ENCODE peak calls at places on chromosomes 4 and X, in ten cellular contexts. H is activated T-helper 9 cell treated with anti-CD3 and anti-CD28 coated beads, Interleukin-2, amount 50 U/mL, for 16 hours; N is GM13977; M is foreskin fibroblast; A is activated CD4-positive, alpha-beta T cell treated with anti-CD3 and anti-CD28 coated beads for 36 hours; K is GM03348; Y is mesenteric fat pad; J is NCI-H460; D is cardiac fibroblast; P is nephron progenitor cell. G is an unnamed sample.

GRCh38 chr4:177119693-177120092 is 190.0 kb upstream of the NEIL3 start:
- DNase-seq in H (no peak), N (no peak), M (no peak), A (no peak), K (peak; percentile 22), Y (no peak), J (no peak), D (peak; percentile 34), P (no peak), G (no peak)

GRCh38 chrX:24186483-24186882 is 37.0 kb downstream of the ZFX start:
- DNase-seq in H (no peak), N (no peak), M (no peak), A (no peak), K (no peak), Y (no peak), J (no peak), D (no peak), P (no peak), G (no peak)

GRCh38 chr4:74466242-74466641 is 21.3 kb downstream of the AREG start:
- DNase-seq in H (no peak), N (no peak), M (no peak), A (no peak), K (no peak), Y (no peak), J (no peak), D (no peak), P (no peak), G (no peak)

GRCh38 chrX:110394653-110395052 is 36.0 kb downstream of the RTL9 start:
- DNase-seq in H (no peak), N (no peak), M (peak; percentile 87), A (no peak), K (no peak), Y (no peak), J (no peak), D (no peak), P (no peak), G (no peak)

GRCh38 chr4:94457692-94458106 is 6.0 kb downstream of the PDLIM5 start:
- DNase-seq in H (no peak), N (no peak), M (no peak), A (no peak), K (no peak), Y (no peak), J (no peak), D (no peak), P (peak; percentile 56), G (no peak)

GRCh38 chr4:3257125-3257690 is 8.2 kb downstream of the MSANTD1 start:
- DNase-seq in H (no peak), N (no peak), M (no peak), A (no peak), K (no peak), Y (peak; percentile 84), J (no peak), D (no peak), P (no peak), G (no peak)

GRCh38 chr4:23768541-23768940 is 121.3 kb downstream of the PPARGC1A start:
- DNase-seq in H (no peak), N (no peak), M (no peak), A (no peak), K (no peak), Y (no peak), J (no peak), D (no peak), P (no peak), G (no peak)

GRCh38 chr4:98929341-98930267 is 671 bp upstream of the EIF4E start:
- DNase-seq in H (peak; percentile 37), N (peak; percentile 76), M (peak; percentile 98), A (peak; percentile 76), K (peak; percentile 84), Y (no peak), J (peak; percentile 81), D (peak; percentile 99), P (peak; percentile 26), G (peak; percentile 85)

GRCh38 chr4:152342293-152342692 is 193.6 kb downstream of the FBXW7 start:
- DNase-seq in H (no peak), N (no peak), M (peak; percentile 57), A (no peak), K (no peak), Y (no peak), J (no peak), D (peak; percentile 59), P (no peak), G (no peak)

GRCh38 chr4:48388504-48389154 is 47.3 kb downstream of the SLAIN2 start:
- DNase-seq in H (no peak), N (no peak), M (peak; percentile 69), A (no peak), K (peak; percentile 62), Y (no peak), J (no peak), D (peak; percentile 67), P (no peak), G (no peak)

GRCh38 chr4:89110541-89110985 is 770 bp upstream of the TIGD2 start:
- DNase-seq in H (no peak), N (no peak), M (no peak), A (no peak), K (no peak), Y (no peak), J (no peak), D (no peak), P (no peak), G (no peak)

GRCh38 chr4:139559692-139560091 is 3.7 kb upstream of the SETD7 start:
- DNase-seq in H (no peak), N (no peak), M (no peak), A (no peak), K (no peak), Y (no peak), J (no peak), D (no peak), P (no peak), G (no peak)

GRCh38 chr4:41814565-41814964 is 66.0 kb upstream of the PHOX2B start:
- DNase-seq in H (no peak), N (no peak), M (peak; percentile 66), A (no peak), K (peak; percentile 49), Y (no peak), J (peak; percentile 31), D (peak; percentile 4), P (peak; percentile 47), G (peak; percentile 2)

GRCh38 chrX:15877380-15877779 is 22.8 kb upstream of the AP1S2 start:
- DNase-seq in H (no peak), N (no peak), M (peak; percentile 63), A (no peak), K (peak; percentile 17), Y (no peak), J (no peak), D (peak; percentile 88), P (no peak), G (no peak)

GRCh38 chr4:87849612-87850011 is 16.8 kb downstream of the MEPE start:
- DNase-seq in H (no peak), N (no peak), M (peak; percentile 13), A (no peak), K (no peak), Y (no peak), J (no peak), D (peak; percentile 40), P (no peak), G (no peak)

GRCh38 chr4:121256887-121257426 is 92.8 kb upstream of the TNIP3 start:
- DNase-seq in H (no peak), N (no peak), M (no peak), A (peak; percentile 42), K (no peak), Y (no peak), J (no peak), D (peak; percentile 43), P (no peak), G (no peak)

GRCh38 chr4:115433501-115433900 is 320.1 kb upstream of the NDST4 start:
- DNase-seq in H (no peak), N (no peak), M (no peak), A (no peak), K (no peak), Y (no peak), J (no peak), D (no peak), P (no peak), G (no peak)

GRCh38 chrX:133415276-133416105 is at the start of gene GPC4:
- DNase-seq in H (no peak), N (peak; percentile 36), M (peak; percentile 65), A (peak; percentile 11), K (peak; percentile 80), Y (no peak), J (peak; percentile 7), D (no peak), P (peak; percentile 83), G (no peak)

GRCh38 chr4:60463846-60464502 is 736.2 kb upstream of the ADGRL3 start:
- DNase-seq in H (no peak), N (peak; percentile 6), M (peak; percentile 3), A (no peak), K (peak; percentile 47), Y (no peak), J (peak; percentile 4), D (peak; percentile 38), P (no peak), G (no peak)

GRCh38 chr4:15784959-15785634 is 7.0 kb downstream of the CD38 start:
- DNase-seq in H (no peak), N (peak; percentile 72), M (no peak), A (no peak), K (no peak), Y (no peak), J (no peak), D (no peak), P (no peak), G (no peak)

GRCh38 chrX:112614640-112615039 is 65.1 kb downstream of the LHFPL1 start:
- DNase-seq in H (no peak), N (no peak), M (no peak), A (no peak), K (peak; percentile 35), Y (no peak), J (no peak), D (peak; percentile 2), P (no peak), G (no peak)

G was measured in AG04449.